ENCODE peak calls at places on chromosomes 3 and 15, in five cellular contexts. Y, P, C, T and G are unnamed samples.

GRCh38 chr15:67146875-67147381 is 81.5 kb downstream of the SMAD3 start:
- DNase-seq in Y (peak; percentile 11), P (no peak), C (peak; percentile 56), T (peak; percentile 91), G (peak; percentile 53)

GRCh38 chr3:184636774-184637316 is 75.0 kb downstream of the MAGEF1 start:
- DNase-seq in Y (no peak), P (no peak), C (peak; percentile 9), T (peak; percentile 89), G (peak; percentile 63)

GRCh38 chr15:99306694-99307338 is 55.5 kb downstream of the LRRC28 start:
- DNase-seq in Y (no peak), P (no peak), C (peak; percentile 54), T (no peak), G (no peak)

GRCh38 chr3:168186293-168186983 is 90.7 kb upstream of the GOLIM4 start:
- DNase-seq in Y (no peak), P (no peak), C (no peak), T (no peak), G (no peak)

GRCh38 chr3:14770591-14770990 is 48.2 kb upstream of the FGD5 start:
- DNase-seq in Y (no peak), P (no peak), C (no peak), T (no peak), G (no peak)

GRCh38 chr15:52193321-52193720 is 2.1 kb upstream of the GNB5 start:
- DNase-seq in Y (no peak), P (no peak), C (no peak), T (no peak), G (no peak)

GRCh38 chr3:85710490-85710889 is 751.7 kb downstream of the CADM2 start:
- DNase-seq in Y (no peak), P (no peak), C (no peak), T (peak; percentile 72), G (no peak)

GRCh38 chr3:178381971-178382370 is 154.3 kb upstream of the KCNMB2 start:
- DNase-seq in Y (no peak), P (no peak), C (no peak), T (no peak), G (no peak)

GRCh38 chr15:44102675-44103254 is 92.3 kb downstream of the FRMD5 start:
- DNase-seq in Y (no peak), P (no peak), C (no peak), T (peak; percentile 99), G (peak; percentile 44)

GRCh38 chr3:113685124-113685523 is 11.3 kb downstream of the USF3 start:
- DNase-seq in Y (no peak), P (no peak), C (no peak), T (no peak), G (no peak)

GRCh38 chr3:129314757-129315385 is 36.2 kb downstream of the HMCES start:
- DNase-seq in Y (peak; percentile 25), P (no peak), C (peak; percentile 89), T (peak; percentile 79), G (peak; percentile 95)

GRCh38 chr15:66848666-66849392 is 146.8 kb downstream of the SMAD6 start:
- DNase-seq in Y (no peak), P (no peak), C (no peak), T (no peak), G (no peak)

GRCh38 chr3:197003461-197004385 is 25.9 kb downstream of the MELTF start:
- DNase-seq in Y (no peak), P (peak; percentile 88), C (peak; percentile 56), T (peak; percentile 39), G (no peak)

GRCh38 chr15:47384316-47384715 is 333.0 kb upstream of the SEMA6D start:
- DNase-seq in Y (no peak), P (no peak), C (no peak), T (peak; percentile 74), G (no peak)

GRCh38 chr15:53530762-53531161 is 228.7 kb downstream of the WDR72 start:
- DNase-seq in Y (no peak), P (no peak), C (no peak), T (no peak), G (no peak)

GRCh38 chr3:17639257-17639656 is 103.2 kb downstream of the TBC1D5 start:
- DNase-seq in Y (no peak), P (no peak), C (no peak), T (peak; percentile 67), G (no peak)

GRCh38 chr3:157618075-157618760 is 115.0 kb upstream of the VEPH1 start:
- DNase-seq in Y (no peak), P (no peak), C (no peak), T (peak; percentile 89), G (peak; percentile 29)

GRCh38 chr3:17800232-17800631 is 57.8 kb upstream of the TBC1D5 start:
- DNase-seq in Y (no peak), P (no peak), C (no peak), T (peak; percentile 82), G (no peak)

GRCh38 chr3:47961036-47961435 is 55.2 kb downstream of the MAP4 start:
- DNase-seq in Y (no peak), P (no peak), C (no peak), T (no peak), G (no peak)

GRCh38 chr3:41598804-41599481 is 363.0 kb downstream of the ULK4 start:
- DNase-seq in Y (no peak), P (no peak), C (no peak), T (no peak), G (no peak)

GRCh38 chr15:42919794-42920280 is 741 bp downstream of the TTBK2 start:
- DNase-seq in Y (no peak), P (no peak), C (no peak), T (peak; percentile 35), G (no peak)

GRCh38 chr3:115713247-115713646 is 89.9 kb downstream of the GAP43 start:
- DNase-seq in Y (no peak), P (no peak), C (no peak), T (no peak), G (no peak)

GRCh38 chr3:134463676-134464611 is 21.8 kb downstream of the ANAPC13 start:
- DNase-seq in Y (no peak), P (no peak), C (peak; percentile 86), T (no peak), G (no peak)

GRCh38 chr15:91407237-91407889 is 307.3 kb downstream of the SV2B start:
- DNase-seq in Y (no peak), P (no peak), C (no peak), T (peak; percentile 67), G (peak; percentile 48)

GRCh38 chr3:33131328-33132018 is 17.7 kb downstream of the CRTAP start:
- DNase-seq in Y (peak; percentile 5), P (no peak), C (no peak), T (peak; percentile 85), G (peak; percentile 56)

GRCh38 chr15:69881310-69881660 is 216.4 kb downstream of the TLE3 start:
- DNase-seq in Y (no peak), P (no peak), C (no peak), T (peak; percentile 67), G (no peak)

GRCh38 chr15:101426761-101427333 is 62.7 kb downstream of the PCSK6 start:
- DNase-seq in Y (no peak), P (no peak), C (no peak), T (no peak), G (no peak)

GRCh38 chr3:141939759-141940158 is 63.3 kb downstream of the ATP1B3 start:
- DNase-seq in Y (no peak), P (no peak), C (no peak), T (no peak), G (no peak)

GRCh38 chr15:82122754-82123400 is 77.1 kb upstream of the MEX3B start:
- DNase-seq in Y (no peak), P (no peak), C (peak; percentile 56), T (peak; percentile 93), G (peak; percentile 26)

GRCh38 chr3:124850633-124851032 is 36.5 kb downstream of the ITGB5 start:
- DNase-seq in Y (no peak), P (no peak), C (peak; percentile 59), T (no peak), G (no peak)

GRCh38 chr3:197810901-197811300 is 19.8 kb downstream of the LRCH3 start:
- DNase-seq in Y (no peak), P (no peak), C (no peak), T (no peak), G (no peak)

GRCh38 chr15:50150851-50151250 is 31.1 kb upstream of the SLC27A2 start:
- DNase-seq in Y (no peak), P (no peak), C (no peak), T (no peak), G (no peak)

GRCh38 chr15:50150349-50150748 is 31.3 kb upstream of the ATP8B4 start:
- DNase-seq in Y (no peak), P (no peak), C (no peak), T (no peak), G (no peak)

GRCh38 chr15:50146661-50147060 is 27.6 kb upstream of the ATP8B4 start:
- DNase-seq in Y (no peak), P (no peak), C (no peak), T (no peak), G (no peak)

GRCh38 chr15:50149090-50149489 is 30.1 kb upstream of the ATP8B4 start:
- DNase-seq in Y (no peak), P (no peak), C (no peak), T (peak; percentile 10), G (no peak)

GRCh38 chr15:50148362-50148963 is 29.4 kb upstream of the ATP8B4 start:
- DNase-seq in Y (no peak), P (no peak), C (no peak), T (peak; percentile 75), G (peak; percentile 45)
- TF ChIP-seq CTCF in Y (no peak), P (peak; percentile 75), C (no peak), T (peak; percentile 71), G (peak; percentile 28)

GRCh38 chr3:138945646-138946553 is 1.0 kb downstream of the FOXL2 start:
- DNase-seq in Y (no peak), P (no peak), C (peak; percentile 72), T (no peak), G (peak; percentile 86)
- TF ChIP-seq CTCF in Y (no peak), P (peak; percentile 63), C (peak; percentile 39), T (peak; percentile 31), G (peak; percentile 32)

GRCh38 chr3:59064728-59065127 is 14.9 kb upstream of the CFAP20DC start:
- DNase-seq in Y (no peak), P (no peak), C (no peak), T (no peak), G (no peak)

GRCh38 chr3:59069838-59070237 is 20.0 kb upstream of the CFAP20DC start:
- DNase-seq in Y (no peak), P (no peak), C (no peak), T (no peak), G (no peak)

GRCh38 chr3:59065240-59065639 is 15.4 kb upstream of the CFAP20DC start:
- DNase-seq in Y (no peak), P (no peak), C (no peak), T (no peak), G (no peak)

GRCh38 chr3:59064276-59064675 is 14.5 kb upstream of the CFAP20DC start:
- DNase-seq in Y (no peak), P (no peak), C (no peak), T (peak; percentile 29), G (no peak)
- TF ChIP-seq CTCF in Y (no peak), P (peak; percentile 13), C (no peak), T (peak; percentile 59), G (no peak)

GRCh38 chr3:119230071-119230470 is 10.6 kb downstream of the B4GALT4 start:
- DNase-seq in Y (no peak), P (no peak), C (no peak), T (no peak), G (no peak)

GRCh38 chr3:119230745-119231144 is 9.9 kb downstream of the B4GALT4 start:
- DNase-seq in Y (no peak), P (no peak), C (no peak), T (no peak), G (no peak)

GRCh38 chr3:119227064-119227850 is 13.4 kb downstream of the B4GALT4 start:
- DNase-seq in Y (no peak), P (no peak), C (no peak), T (peak; percentile 59), G (no peak)

GRCh38 chr3:119228290-119229145 is 12.2 kb downstream of the B4GALT4 start:
- DNase-seq in Y (no peak), P (no peak), C (no peak), T (peak; percentile 35), G (no peak)

GRCh38 chr3:119229190-119229589 is 11.5 kb downstream of the B4GALT4 start:
- DNase-seq in Y (no peak), P (no peak), C (no peak), T (no peak), G (no peak)
- TF ChIP-seq CTCF in Y (no peak), P (no peak), C (no peak), T (no peak), G (no peak)